ENCODE peak calls at places on chromosomes 13 and 19, in seven cellular contexts. H is sigmoid colon, O is cardiac fibroblast, W is aorta, G is left ventricle myocardium inferior, X is HFF-Myc, R is fibroblast of mammary gland. V is an unnamed sample.

GRCh38 chr19:55418185-55418584 is 10.6 kb upstream of the UBE2S start:
- DNase-seq in H (no peak), O (peak), W (no peak), G (no peak), X (peak), R (peak), V (peak)

GRCh38 chr19:4429266-4430200 is 27.1 kb downstream of the CHAF1A start:
- DNase-seq in H (no peak), O (no peak), W (no peak), G (no peak), X (no peak), R (peak), V (no peak)

GRCh38 chr19:46216612-46217011 is 12.9 kb upstream of the IGFL1 start:
- DNase-seq in H (no peak), O (no peak), W (no peak), G (no peak), X (no peak), R (no peak), V (no peak)

GRCh38 chr13:77112961-77113360 is 86.0 kb upstream of the FBXL3 start:
- DNase-seq in H (no peak), O (no peak), W (no peak), G (no peak), X (no peak), R (no peak), V (no peak)

GRCh38 chr19:2434267-2434666 is 6.9 kb upstream of the TIMM13 start:
- DNase-seq in H (no peak), O (no peak), W (no peak), G (no peak), X (no peak), R (no peak), V (no peak)

GRCh38 chr19:45630463-45630862 is 8.7 kb downstream of the EML2 start:
- DNase-seq in H (no peak), O (peak), W (no peak), G (no peak), X (peak), R (peak), V (no peak)

GRCh38 chr13:30078059-30078458 is 227.6 kb upstream of the UBL3 start:
- DNase-seq in H (no peak), O (no peak), W (no peak), G (no peak), X (no peak), R (no peak), V (no peak)

GRCh38 chr19:18319591-18320135 is 3.2 kb downstream of the LSM4 start:
- DNase-seq in H (no peak), O (no peak), W (no peak), G (no peak), X (no peak), R (no peak), V (no peak)

GRCh38 chr19:53664760-53665159 is 33.0 kb downstream of the DPRX start:
- DNase-seq in H (no peak), O (no peak), W (no peak), G (no peak), X (no peak), R (no peak), V (no peak)

GRCh38 chr13:99548448-99548847 is 47.2 kb downstream of the TM9SF2 start:
- DNase-seq in H (no peak), O (no peak), W (no peak), G (no peak), X (no peak), R (no peak), V (no peak)

GRCh38 chr19:5293607-5294089 is 47.0 kb downstream of the PTPRS start:
- DNase-seq in H (peak), O (peak), W (peak), G (no peak), X (peak), R (peak), V (no peak)

GRCh38 chr19:35673121-35673804 is 6.9 kb downstream of the UPK1A start:
- DNase-seq in H (peak), O (peak), W (peak), G (peak), X (peak), R (peak), V (no peak)

GRCh38 chr13:29548722-29549446 is 46.6 kb downstream of the SLC7A1 start:
- DNase-seq in H (no peak), O (no peak), W (no peak), G (no peak), X (no peak), R (no peak), V (no peak)

GRCh38 chr13:98512774-98513327 is 64.1 kb downstream of the STK24 start:
- DNase-seq in H (no peak), O (no peak), W (no peak), G (no peak), X (no peak), R (no peak), V (no peak)

GRCh38 chr13:36101157-36101556 is 30.0 kb downstream of the DCLK1 start:
- DNase-seq in H (no peak), O (no peak), W (no peak), G (no peak), X (no peak), R (no peak), V (no peak)

GRCh38 chr13:27455331-27455855 is 5.0 kb upstream of the MTIF3 start:
- DNase-seq in H (no peak), O (no peak), W (no peak), G (no peak), X (no peak), R (no peak), V (no peak)

GRCh38 chr19:13085673-13086072 is 17.0 kb downstream of the LYL1 start:
- DNase-seq in H (no peak), O (no peak), W (no peak), G (no peak), X (no peak), R (no peak), V (no peak)

GRCh38 chr13:60001892-60002291 is 161.8 kb downstream of the DIAPH3 start:
- DNase-seq in H (no peak), O (peak), W (no peak), G (no peak), X (no peak), R (peak), V (no peak)

GRCh38 chr19:50418186-50419021 is at the start of gene SPIB:
- DNase-seq in H (no peak), O (no peak), W (no peak), G (no peak), X (no peak), R (no peak), V (no peak)

GRCh38 chr13:76852991-76853390 is 33.2 kb downstream of the KCTD12 start:
- DNase-seq in H (no peak), O (peak), W (no peak), G (no peak), X (no peak), R (peak), V (no peak)

GRCh38 chr13:46101488-46102289 is 3.1 kb downstream of the CPB2 start:
- DNase-seq in H (no peak), O (no peak), W (no peak), G (no peak), X (no peak), R (no peak), V (no peak)

GRCh38 chr19:18636183-18636968 is 452 bp upstream of the KLHL26 start:
- DNase-seq in H (peak), O (peak), W (peak), G (peak), X (no peak), R (peak), V (peak)

GRCh38 chr19:35702223-35703012 is 1.9 kb upstream of the ZBTB32 start:
- DNase-seq in H (peak), O (peak), W (peak), G (peak), X (peak), R (peak), V (peak)

GRCh38 chr13:98771838-98772611 is 19.6 kb upstream of the SLC15A1 start:
- DNase-seq in H (no peak), O (no peak), W (no peak), G (no peak), X (no peak), R (no peak), V (no peak)

GRCh38 chr19:56725829-56726424 is 54.4 kb upstream of the ZNF835 start:
- DNase-seq in H (no peak), O (no peak), W (no peak), G (no peak), X (no peak), R (no peak), V (no peak)

GRCh38 chr13:113495494-113496251 is 5.2 kb upstream of the DCUN1D2 start:
- DNase-seq in H (no peak), O (peak), W (no peak), G (no peak), X (no peak), R (peak), V (peak)

GRCh38 chr13:94666065-94666464 is 46.3 kb downstream of the SOX21 start:
- DNase-seq in H (no peak), O (no peak), W (no peak), G (no peak), X (no peak), R (no peak), V (no peak)

GRCh38 chr19:32339988-32340874 is 5.2 kb upstream of the ZNF507 start:
- DNase-seq in H (peak), O (peak), W (peak), G (peak), X (no peak), R (peak), V (no peak)

GRCh38 chr19:32342695-32343094 is 2.7 kb upstream of the ZNF507 start:
- DNase-seq in H (no peak), O (no peak), W (no peak), G (no peak), X (no peak), R (no peak), V (no peak)

GRCh38 chr19:32345261-32346207 is at the start of gene ZNF507:
- DNase-seq in H (peak), O (peak), W (peak), G (peak), X (no peak), R (peak), V (peak)

GRCh38 chr19:32346901-32347300 is 1.5 kb downstream of the ZNF507 start:
- DNase-seq in H (no peak), O (no peak), W (no peak), G (no peak), X (no peak), R (no peak), V (no peak)

GRCh38 chr19:32343550-32344262 is 1.7 kb upstream of the ZNF507 start:
- DNase-seq in H (no peak), O (no peak), W (no peak), G (no peak), X (no peak), R (no peak), V (no peak)
- H3K4me3 ChIP-seq in H (no peak), O (no peak), W (no peak), G (no peak), X (no peak), R (no peak), V (no peak)

GRCh38 chr13:23292596-23292995 is 111.8 kb downstream of the SGCG start:
- DNase-seq in H (no peak), O (peak), W (no peak), G (no peak), X (no peak), R (no peak), V (no peak)
- H3K4me3 ChIP-seq in H (no peak), O (no peak), W (no peak), G (no peak), X (no peak), R (no peak), V (no peak)

GRCh38 chr13:40494932-40495619 is 171.4 kb downstream of the FOXO1 start:
- DNase-seq in H (no peak), O (no peak), W (no peak), G (no peak), X (no peak), R (no peak), V (no peak)

GRCh38 chr13:40496035-40496810 is 170.2 kb downstream of the FOXO1 start:
- DNase-seq in H (no peak), O (no peak), W (no peak), G (no peak), X (no peak), R (peak), V (no peak)

GRCh38 chr13:40492511-40492910 is 173.9 kb downstream of the FOXO1 start:
- DNase-seq in H (peak), O (no peak), W (no peak), G (peak), X (no peak), R (no peak), V (no peak)

GRCh38 chr13:40495620-40496001 is 170.8 kb downstream of the FOXO1 start:
- DNase-seq in H (no peak), O (no peak), W (no peak), G (no peak), X (no peak), R (no peak), V (no peak)

GRCh38 chr13:40494513-40494912 is 171.9 kb downstream of the FOXO1 start:
- DNase-seq in H (no peak), O (peak), W (no peak), G (no peak), X (no peak), R (no peak), V (no peak)
- H3K4me3 ChIP-seq in H (no peak), O (no peak), W (no peak), G (no peak), X (no peak), R (no peak), V (no peak)

GRCh38 chr13:51636349-51636890 is 52.2 kb downstream of the WDFY2 start:
- DNase-seq in H (no peak), O (no peak), W (no peak), G (no peak), X (no peak), R (no peak), V (no peak)

GRCh38 chr13:51628059-51628852 is 44.0 kb downstream of the WDFY2 start:
- DNase-seq in H (no peak), O (no peak), W (no peak), G (no peak), X (no peak), R (no peak), V (no peak)

GRCh38 chr13:51635137-51635878 is 51.0 kb downstream of the WDFY2 start:
- DNase-seq in H (no peak), O (no peak), W (no peak), G (no peak), X (no peak), R (no peak), V (no peak)

GRCh38 chr13:51629711-51630575 is 45.7 kb downstream of the WDFY2 start:
- DNase-seq in H (no peak), O (no peak), W (no peak), G (no peak), X (no peak), R (no peak), V (no peak)

GRCh38 chr13:51632643-51633357 is 48.5 kb downstream of the WDFY2 start:
- DNase-seq in H (no peak), O (no peak), W (no peak), G (no peak), X (no peak), R (no peak), V (no peak)
- H3K4me3 ChIP-seq in H (no peak), O (no peak), W (no peak), G (no peak), X (no peak), R (no peak), V (no peak)

GRCh38 chr19:657611-658010 is 5.4 kb downstream of the RNF126 start:
- DNase-seq in H (no peak), O (no peak), W (no peak), G (no peak), X (no peak), R (no peak), V (no peak)

GRCh38 chr19:655691-656090 is 7.3 kb downstream of the RNF126 start:
- DNase-seq in H (no peak), O (no peak), W (no peak), G (no peak), X (no peak), R (no peak), V (no peak)

GRCh38 chr19:656751-657559 is 6.1 kb downstream of the RNF126 start:
- DNase-seq in H (no peak), O (no peak), W (no peak), G (no peak), X (no peak), R (no peak), V (no peak)

GRCh38 chr19:658916-659839 is 3.8 kb downstream of the RNF126 start:
- DNase-seq in H (peak), O (peak), W (no peak), G (peak), X (no peak), R (peak), V (no peak)

DNA sequence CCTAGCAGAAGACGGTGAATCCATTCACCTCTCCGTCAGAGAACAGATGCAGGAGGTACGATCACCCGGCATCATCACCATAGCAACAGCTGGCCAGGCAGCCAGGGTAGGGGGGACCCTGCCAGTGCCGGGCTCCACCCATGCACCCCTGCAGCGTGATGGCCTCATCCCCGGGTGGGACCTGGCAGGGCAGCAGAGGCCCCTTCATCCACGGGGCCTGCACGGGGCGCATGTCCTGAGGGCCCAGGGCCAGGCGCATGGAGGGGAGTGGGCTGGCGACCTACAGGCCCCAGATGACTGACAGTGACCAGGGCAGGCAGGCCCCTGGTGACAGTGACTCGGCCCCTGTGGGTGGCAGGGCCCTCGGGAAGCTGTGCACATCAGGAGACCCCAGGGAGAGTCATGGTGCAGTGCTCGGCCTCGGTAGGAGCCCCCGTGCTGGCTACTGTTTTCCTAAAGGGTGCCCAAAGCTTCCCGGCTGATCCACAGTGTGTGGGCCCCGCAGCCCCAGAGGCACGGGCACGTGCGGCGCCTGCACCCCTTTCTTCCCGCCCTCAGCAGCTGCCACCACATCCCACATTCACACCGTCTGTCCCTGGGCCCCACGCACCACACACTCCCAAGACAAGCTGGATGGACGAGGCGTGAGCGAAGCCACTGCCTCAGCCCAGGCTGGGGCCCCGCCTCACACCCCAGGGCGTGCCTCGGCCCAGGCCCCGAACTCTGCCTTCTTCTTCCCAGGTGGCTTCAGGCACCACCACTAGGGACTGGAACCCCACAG is 4.8 kb downstream of the RNF126 start:
- DNase-seq in H (no peak), O (no peak), W (no peak), G (no peak), X (no peak), R (no peak), V (no peak)
- H3K4me3 ChIP-seq in H (no peak), O (no peak), W (no peak), G (no peak), X (no peak), R (no peak), V (no peak)